ENCODE peak calls at places on chromosomes 16 and 17, in eight cellular contexts. One of them, this sample, is unnamed.

GRCh38 chr17:66655861-66656260 is 179.1 kb upstream of the CACNG5 start:
- DNase-seq in heart left ventricle: no peak
- DNase-seq in lower leg skin: no peak
- DNase-seq in upper lobe of right lung: no peak
- DNase-seq in BJ: no peak
- DNase-seq in AG10803: peak
- DNase-seq in AG09319: no peak
- DNase-seq in neural crest cell: no peak
- DNase-seq in this sample: no peak

GRCh38 chr17:76139801-76140660 is 1.0 kb downstream of the FOXJ1 start:
- DNase-seq in heart left ventricle: no peak
- DNase-seq in lower leg skin: no peak
- DNase-seq in upper lobe of right lung: peak
- DNase-seq in BJ: no peak
- DNase-seq in AG10803: no peak
- DNase-seq in AG09319: no peak
- DNase-seq in neural crest cell: no peak
- DNase-seq in this sample: peak

GRCh38 chr17:27756467-27757371 is 43.6 kb downstream of the NOS2 start:
- DNase-seq in heart left ventricle: peak
- DNase-seq in lower leg skin: no peak
- DNase-seq in upper lobe of right lung: peak
- DNase-seq in BJ: no peak
- DNase-seq in AG10803: peak
- DNase-seq in AG09319: peak
- DNase-seq in neural crest cell: peak
- DNase-seq in this sample: no peak

GRCh38 chr16:19888834-19889233 is 4.2 kb upstream of the GPRC5B start:
- DNase-seq in heart left ventricle: no peak
- DNase-seq in lower leg skin: no peak
- DNase-seq in upper lobe of right lung: no peak
- DNase-seq in BJ: no peak
- DNase-seq in AG10803: no peak
- DNase-seq in AG09319: no peak
- DNase-seq in neural crest cell: no peak
- DNase-seq in this sample: no peak

GRCh38 chr17:19551708-19552148 is 18.1 kb downstream of the SLC47A1 start:
- DNase-seq in heart left ventricle: no peak
- DNase-seq in lower leg skin: no peak
- DNase-seq in upper lobe of right lung: no peak
- DNase-seq in BJ: no peak
- DNase-seq in AG10803: no peak
- DNase-seq in AG09319: no peak
- DNase-seq in neural crest cell: no peak
- DNase-seq in this sample: no peak

GRCh38 chr17:60173304-60173807 is 23.6 kb downstream of the CA4 start:
- DNase-seq in heart left ventricle: no peak
- DNase-seq in lower leg skin: peak
- DNase-seq in upper lobe of right lung: no peak
- DNase-seq in BJ: peak
- DNase-seq in AG10803: peak
- DNase-seq in AG09319: no peak
- DNase-seq in neural crest cell: no peak
- DNase-seq in this sample: no peak

GRCh38 chr16:46920402-46921068 is 36.4 kb downstream of the GPT2 start:
- DNase-seq in heart left ventricle: no peak
- DNase-seq in lower leg skin: no peak
- DNase-seq in upper lobe of right lung: no peak
- DNase-seq in BJ: no peak
- DNase-seq in AG10803: no peak
- DNase-seq in AG09319: no peak
- DNase-seq in neural crest cell: no peak
- DNase-seq in this sample: no peak

GRCh38 chr17:28008526-28008925 is 34.0 kb upstream of the NLK start:
- DNase-seq in heart left ventricle: peak
- DNase-seq in lower leg skin: no peak
- DNase-seq in upper lobe of right lung: no peak
- DNase-seq in BJ: no peak
- DNase-seq in AG10803: peak
- DNase-seq in AG09319: peak
- DNase-seq in neural crest cell: peak
- DNase-seq in this sample: no peak

GRCh38 chr16:27721548-27722265 is 171.8 kb downstream of the KATNIP start:
- DNase-seq in heart left ventricle: peak
- DNase-seq in lower leg skin: peak
- DNase-seq in upper lobe of right lung: peak
- DNase-seq in BJ: peak
- DNase-seq in AG10803: peak
- DNase-seq in AG09319: peak
- DNase-seq in neural crest cell: no peak
- DNase-seq in this sample: no peak

GRCh38 chr17:76204277-76204676 is 36.0 kb downstream of the RNF157 start:
- DNase-seq in heart left ventricle: no peak
- DNase-seq in lower leg skin: no peak
- DNase-seq in upper lobe of right lung: no peak
- DNase-seq in BJ: peak
- DNase-seq in AG10803: peak
- DNase-seq in AG09319: no peak
- DNase-seq in neural crest cell: no peak
- DNase-seq in this sample: no peak

GRCh38 chr17:66018786-66019185 is 173.1 kb downstream of the CEP112 start:
- DNase-seq in heart left ventricle: no peak
- DNase-seq in lower leg skin: no peak
- DNase-seq in upper lobe of right lung: no peak
- DNase-seq in BJ: no peak
- DNase-seq in AG10803: no peak
- DNase-seq in AG09319: no peak
- DNase-seq in neural crest cell: no peak
- DNase-seq in this sample: no peak

GRCh38 chr16:2286550-2286949 is 18.6 kb upstream of the RNPS1 start:
- DNase-seq in heart left ventricle: no peak
- DNase-seq in lower leg skin: no peak
- DNase-seq in upper lobe of right lung: peak
- DNase-seq in BJ: no peak
- DNase-seq in AG10803: no peak
- DNase-seq in AG09319: no peak
- DNase-seq in neural crest cell: no peak
- DNase-seq in this sample: no peak

GRCh38 chr17:3732171-3732570 is 8.5 kb downstream of the HASPIN start:
- DNase-seq in heart left ventricle: no peak
- DNase-seq in lower leg skin: no peak
- DNase-seq in upper lobe of right lung: no peak
- DNase-seq in BJ: no peak
- DNase-seq in AG10803: peak
- DNase-seq in AG09319: no peak
- DNase-seq in neural crest cell: no peak
- DNase-seq in this sample: peak

GRCh38 chr16:85715169-85716015 is 26.6 kb upstream of the GINS2 start:
- DNase-seq in heart left ventricle: no peak
- DNase-seq in lower leg skin: no peak
- DNase-seq in upper lobe of right lung: no peak
- DNase-seq in BJ: no peak
- DNase-seq in AG10803: no peak
- DNase-seq in AG09319: no peak
- DNase-seq in neural crest cell: no peak
- DNase-seq in this sample: no peak

GRCh38 chr17:40363480-40363838 is 1.1 kb downstream of the GJD3 start:
- DNase-seq in heart left ventricle: peak
- DNase-seq in lower leg skin: no peak
- DNase-seq in upper lobe of right lung: peak
- DNase-seq in BJ: no peak
- DNase-seq in AG10803: peak
- DNase-seq in AG09319: no peak
- DNase-seq in neural crest cell: no peak
- DNase-seq in this sample: no peak

GRCh38 chr16:65534121-65534528 is 412.3 kb upstream of the CDH11 start:
- DNase-seq in heart left ventricle: no peak
- DNase-seq in lower leg skin: no peak
- DNase-seq in upper lobe of right lung: no peak
- DNase-seq in BJ: no peak
- DNase-seq in AG10803: peak
- DNase-seq in AG09319: no peak
- DNase-seq in neural crest cell: no peak
- DNase-seq in this sample: no peak

GRCh38 chr16:67013238-67013822 is 15.6 kb upstream of the CBFB start:
- DNase-seq in heart left ventricle: no peak
- DNase-seq in lower leg skin: no peak
- DNase-seq in upper lobe of right lung: no peak
- DNase-seq in BJ: no peak
- DNase-seq in AG10803: no peak
- DNase-seq in AG09319: no peak
- DNase-seq in neural crest cell: no peak
- DNase-seq in this sample: no peak

GRCh38 chr16:67009158-67009557 is 19.8 kb upstream of the CBFB start:
- DNase-seq in heart left ventricle: no peak
- DNase-seq in lower leg skin: no peak
- DNase-seq in upper lobe of right lung: no peak
- DNase-seq in BJ: no peak
- DNase-seq in AG10803: no peak
- DNase-seq in AG09319: no peak
- DNase-seq in neural crest cell: no peak
- DNase-seq in this sample: no peak

GRCh38 chr16:67014641-67015315 is 14.2 kb upstream of the CBFB start:
- DNase-seq in heart left ventricle: no peak
- DNase-seq in lower leg skin: no peak
- DNase-seq in upper lobe of right lung: peak
- DNase-seq in BJ: no peak
- DNase-seq in AG10803: no peak
- DNase-seq in AG09319: no peak
- DNase-seq in neural crest cell: no peak
- DNase-seq in this sample: no peak

GRCh38 chr16:67013823-67014640 is 14.9 kb upstream of the CBFB start:
- DNase-seq in heart left ventricle: peak
- DNase-seq in lower leg skin: peak
- DNase-seq in upper lobe of right lung: peak
- DNase-seq in BJ: no peak
- DNase-seq in AG10803: peak
- DNase-seq in AG09319: no peak
- DNase-seq in neural crest cell: peak
- DNase-seq in this sample: peak

DNA sequence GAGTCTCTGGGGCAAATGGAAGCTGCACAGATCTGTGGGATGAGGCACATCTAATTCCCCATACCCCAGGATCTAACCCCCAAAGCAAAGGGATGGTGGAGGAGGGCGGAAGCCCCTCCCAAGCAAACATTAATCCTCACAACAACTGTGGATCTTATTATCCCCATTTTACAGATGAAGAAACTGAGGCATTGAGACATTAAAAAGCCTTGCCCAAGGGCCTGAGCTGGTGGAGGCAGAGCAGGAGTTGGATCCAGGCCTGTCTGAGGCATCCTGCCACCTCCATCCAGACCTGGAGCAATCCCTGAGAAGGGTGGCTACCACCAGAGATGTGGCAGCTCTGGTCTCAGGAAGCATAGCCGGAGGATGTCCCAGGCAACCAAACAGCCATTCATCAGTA is 17.7 kb upstream of the CBFB start:
- DNase-seq in heart left ventricle: no peak
- DNase-seq in lower leg skin: no peak
- DNase-seq in upper lobe of right lung: no peak
- DNase-seq in BJ: no peak
- DNase-seq in AG10803: no peak
- DNase-seq in AG09319: no peak
- DNase-seq in neural crest cell: no peak
- DNase-seq in this sample: no peak
- TF ChIP-seq CTCF in heart left ventricle: no peak
- TF ChIP-seq CTCF in lower leg skin: no peak
- TF ChIP-seq CTCF in upper lobe of right lung: no peak
- TF ChIP-seq CTCF in BJ: no peak
- TF ChIP-seq CTCF in AG10803: no peak
- TF ChIP-seq CTCF in AG09319: no peak
- TF ChIP-seq CTCF in neural crest cell: no peak
- TF ChIP-seq CTCF in this sample: no peak

DNA sequence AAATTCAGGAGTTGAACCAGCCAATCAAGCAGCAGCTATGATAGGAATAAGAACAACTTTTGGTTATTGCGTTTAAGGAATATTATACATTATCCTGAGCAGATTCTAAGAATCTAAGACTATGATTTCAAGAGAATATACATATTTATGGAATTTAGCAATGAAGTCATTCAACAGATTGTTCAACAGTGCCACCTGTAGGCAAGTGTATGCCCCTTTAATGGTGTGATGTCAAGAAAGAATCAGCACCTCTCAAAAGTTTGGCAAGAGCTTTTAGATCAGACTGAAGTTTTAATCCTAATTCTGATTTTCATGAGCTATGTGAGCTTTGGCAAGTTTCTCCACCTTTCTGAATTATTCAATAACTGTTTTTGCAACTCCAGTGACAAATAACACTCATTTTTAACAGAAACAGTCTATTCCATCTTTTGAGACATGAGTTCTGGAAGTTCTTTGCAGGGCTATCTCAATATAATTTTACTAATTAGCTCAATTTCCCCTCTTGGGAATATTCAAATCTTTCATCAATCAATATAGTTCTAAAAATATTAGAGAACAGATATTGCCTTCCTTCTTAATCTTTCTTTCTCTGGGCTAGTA is 474.3 kb upstream of the TOM1L1 start:
- DNase-seq in heart left ventricle: no peak
- DNase-seq in lower leg skin: no peak
- DNase-seq in upper lobe of right lung: no peak
- DNase-seq in BJ: no peak
- DNase-seq in AG10803: no peak
- DNase-seq in AG09319: no peak
- DNase-seq in neural crest cell: peak
- DNase-seq in this sample: no peak
- TF ChIP-seq CTCF in heart left ventricle: no peak
- TF ChIP-seq CTCF in lower leg skin: no peak
- TF ChIP-seq CTCF in upper lobe of right lung: peak
- TF ChIP-seq CTCF in BJ: no peak
- TF ChIP-seq CTCF in AG10803: no peak
- TF ChIP-seq CTCF in AG09319: no peak
- TF ChIP-seq CTCF in neural crest cell: peak
- TF ChIP-seq CTCF in this sample: peak

DNA sequence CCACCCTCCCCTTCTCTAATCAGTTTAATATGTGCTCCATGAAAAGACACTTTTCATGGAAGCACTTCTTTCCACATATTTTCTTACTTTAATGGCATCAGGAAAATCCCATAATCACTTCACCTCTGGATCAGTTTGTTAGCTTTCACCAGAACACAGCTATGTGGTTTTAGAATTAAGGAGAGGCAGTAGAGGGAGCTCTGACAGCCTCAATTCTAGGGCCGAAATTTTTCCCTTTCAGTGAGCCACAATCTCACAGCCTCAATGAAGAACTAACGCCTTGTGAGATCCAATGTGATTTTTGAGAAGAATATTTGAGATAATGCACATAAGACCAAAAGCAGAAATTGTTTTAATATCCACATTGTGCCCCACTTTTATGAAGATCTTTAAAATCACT is 1494.0 kb upstream of the CDH8 start:
- DNase-seq in heart left ventricle: no peak
- DNase-seq in lower leg skin: no peak
- DNase-seq in upper lobe of right lung: no peak
- DNase-seq in BJ: no peak
- DNase-seq in AG10803: no peak
- DNase-seq in AG09319: no peak
- DNase-seq in neural crest cell: no peak
- DNase-seq in this sample: no peak
- TF ChIP-seq CTCF in heart left ventricle: peak
- TF ChIP-seq CTCF in lower leg skin: no peak
- TF ChIP-seq CTCF in upper lobe of right lung: peak
- TF ChIP-seq CTCF in BJ: no peak
- TF ChIP-seq CTCF in AG10803: no peak
- TF ChIP-seq CTCF in AG09319: peak
- TF ChIP-seq CTCF in neural crest cell: no peak
- TF ChIP-seq CTCF in this sample: no peak

GRCh38 chr17:45171338-45172231 is 9.9 kb downstream of the HEXIM2 start:
- DNase-seq in heart left ventricle: peak
- DNase-seq in lower leg skin: peak
- DNase-seq in upper lobe of right lung: peak
- DNase-seq in BJ: no peak
- DNase-seq in AG10803: peak
- DNase-seq in AG09319: no peak
- DNase-seq in neural crest cell: no peak
- DNase-seq in this sample: no peak
- TF ChIP-seq CTCF in heart left ventricle: no peak
- TF ChIP-seq CTCF in lower leg skin: no peak
- TF ChIP-seq CTCF in upper lobe of right lung: no peak
- TF ChIP-seq CTCF in BJ: no peak
- TF ChIP-seq CTCF in AG10803: no peak
- TF ChIP-seq CTCF in AG09319: no peak
- TF ChIP-seq CTCF in neural crest cell: no peak
- TF ChIP-seq CTCF in this sample: no peak